ENCODE peak calls at places on chromosomes 1 and 21, in ten cellular contexts. W is heart left ventricle; X is fibroblast of lung; S is left ventricle myocardium inferior; F is effector memory CD4-positive, alpha-beta T cell; H is GM12878; K is A549; J is GM23248; P is CD8-positive, alpha-beta T cell; D is ovary. Q is an unnamed sample.

GRCh38 chr1:16124377-16125087 is 31.3 kb downstream of the EPHA2 start:
- DNase-seq in W (peak; percentile 31), X (no peak), S (no peak), F (no peak), H (no peak), K (no peak), J (no peak), P (no peak), D (no peak), Q (no peak)

GRCh38 chr1:170114916-170115315 is 30.8 kb upstream of the NTMT2 start:
- DNase-seq in W (no peak), X (peak; percentile 39), S (no peak), F (no peak), H (no peak), K (no peak), J (peak; percentile 60), P (no peak), D (no peak), Q (no peak)

GRCh38 chr1:32100359-32100758 is 7.5 kb upstream of the KPNA6 start:
- DNase-seq in W (peak; percentile 71), X (no peak), S (peak; percentile 41), F (no peak), H (no peak), K (no peak), J (peak; percentile 23), P (no peak), D (no peak), Q (no peak)

GRCh38 chr1:53337499-53337898 is 9.6 kb upstream of the LRP8 start:
- DNase-seq in W (no peak), X (no peak), S (no peak), F (no peak), H (no peak), K (no peak), J (no peak), P (no peak), D (no peak), Q (no peak)

GRCh38 chr1:229186373-229187056 is 84.4 kb upstream of the RAB4A start:
- DNase-seq in W (no peak), X (no peak), S (no peak), F (no peak), H (peak; percentile 53), K (no peak), J (no peak), P (no peak), D (no peak), Q (no peak)

GRCh38 chr1:166166701-166167394 is at the start of gene FAM78B:
- DNase-seq in W (peak; percentile 86), X (peak; percentile 57), S (peak; percentile 84), F (peak; percentile 14), H (peak; percentile 36), K (peak; percentile 79), J (peak; percentile 66), P (peak; percentile 42), D (peak; percentile 68), Q (no peak)

GRCh38 chr1:205013683-205014367 is 29.2 kb upstream of the CNTN2 start:
- DNase-seq in W (peak; percentile 42), X (no peak), S (peak; percentile 35), F (no peak), H (no peak), K (no peak), J (peak; percentile 35), P (no peak), D (peak; percentile 65), Q (no peak)

GRCh38 chr21:44711327-44712202 is at the start of gene TSPEAR:
- DNase-seq in W (no peak), X (no peak), S (no peak), F (no peak), H (no peak), K (no peak), J (no peak), P (no peak), D (no peak), Q (no peak)

GRCh38 chr1:47188901-47189785 is 693 bp downstream of the PDZK1IP1 start:
- DNase-seq in W (no peak), X (no peak), S (no peak), F (no peak), H (no peak), K (no peak), J (no peak), P (no peak), D (no peak), Q (no peak)

GRCh38 chr1:47190807-47191206 is 971 bp upstream of the PDZK1IP1 start:
- DNase-seq in W (no peak), X (no peak), S (no peak), F (no peak), H (no peak), K (no peak), J (no peak), P (no peak), D (no peak), Q (no peak)

GRCh38 chr1:47187926-47188250 is 1.9 kb downstream of the PDZK1IP1 start:
- DNase-seq in W (no peak), X (no peak), S (no peak), F (no peak), H (no peak), K (no peak), J (no peak), P (no peak), D (no peak), Q (no peak)

GRCh38 chr1:47191940-47192457 is 2.2 kb upstream of the PDZK1IP1 start:
- DNase-seq in W (no peak), X (no peak), S (no peak), F (no peak), H (no peak), K (no peak), J (no peak), P (no peak), D (no peak), Q (no peak)

DNA sequence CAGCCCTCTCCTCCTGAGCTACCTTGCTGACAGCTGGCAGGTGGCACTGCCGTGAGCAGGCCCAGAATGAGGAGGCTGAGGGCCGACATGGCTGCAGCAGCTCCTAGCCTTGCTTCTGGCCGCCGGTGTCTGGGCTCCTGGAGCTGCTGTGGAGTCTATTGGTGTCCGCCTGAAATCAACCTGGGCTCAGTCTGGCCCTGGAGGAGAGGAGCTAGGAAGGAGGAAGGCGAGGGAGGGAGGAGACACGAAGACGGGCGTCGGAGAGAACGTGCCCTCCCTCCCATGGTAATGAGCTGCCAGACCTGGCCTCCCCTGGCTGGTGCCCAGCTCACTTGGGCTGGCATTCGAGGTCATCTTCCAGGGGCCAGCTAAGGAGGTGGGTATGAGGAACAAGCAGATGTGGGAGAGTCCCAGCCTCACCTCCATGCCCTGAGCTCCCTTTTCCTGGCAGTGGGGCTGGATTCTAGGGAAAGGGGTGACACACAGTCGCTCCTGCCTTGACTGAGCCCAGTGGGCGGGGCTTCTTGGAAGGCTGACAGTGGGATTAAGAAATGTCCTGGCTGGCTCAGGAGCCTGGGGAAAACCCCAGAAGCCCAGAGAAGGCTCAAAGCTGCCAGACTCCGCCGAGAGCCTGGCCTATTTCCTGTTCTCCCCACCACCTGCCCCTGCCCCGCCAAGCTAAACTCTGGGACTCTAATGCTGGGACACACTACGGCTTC is at the start of gene PDZK1IP1:
- DNase-seq in W (peak; percentile 80), X (peak; percentile 50), S (peak; percentile 81), F (no peak), H (no peak), K (peak; percentile 55), J (peak; percentile 95), P (no peak), D (peak; percentile 40), Q (no peak)
- H3K4me3 ChIP-seq in W (no peak within 1 kb of the TSS), X (no peak within 1 kb of the TSS), S (no peak within 1 kb of the TSS), F (no peak within 1 kb of the TSS), H (no peak within 1 kb of the TSS), K (no peak within 1 kb of the TSS), J (no peak within 1 kb of the TSS), P (no peak within 1 kb of the TSS), D (no peak within 1 kb of the TSS), Q (no peak within 1 kb of the TSS)

GRCh38 chr1:37112427-37112826 is 78.1 kb upstream of the GRIK3 start:
- DNase-seq in W (no peak), X (no peak), S (no peak), F (no peak), H (no peak), K (no peak), J (no peak), P (no peak), D (no peak), Q (no peak)

GRCh38 chr1:37102656-37103382 is 68.5 kb upstream of the GRIK3 start:
- DNase-seq in W (no peak), X (no peak), S (no peak), F (no peak), H (no peak), K (no peak), J (no peak), P (no peak), D (no peak), Q (no peak)

GRCh38 chr1:37113285-37113684 is 79.0 kb upstream of the GRIK3 start:
- DNase-seq in W (no peak), X (no peak), S (no peak), F (no peak), H (no peak), K (no peak), J (no peak), P (no peak), D (no peak), Q (no peak)

GRCh38 chr1:37107153-37107552 is 72.8 kb upstream of the GRIK3 start:
- DNase-seq in W (no peak), X (no peak), S (no peak), F (no peak), H (no peak), K (no peak), J (no peak), P (no peak), D (no peak), Q (no peak)

DNA sequence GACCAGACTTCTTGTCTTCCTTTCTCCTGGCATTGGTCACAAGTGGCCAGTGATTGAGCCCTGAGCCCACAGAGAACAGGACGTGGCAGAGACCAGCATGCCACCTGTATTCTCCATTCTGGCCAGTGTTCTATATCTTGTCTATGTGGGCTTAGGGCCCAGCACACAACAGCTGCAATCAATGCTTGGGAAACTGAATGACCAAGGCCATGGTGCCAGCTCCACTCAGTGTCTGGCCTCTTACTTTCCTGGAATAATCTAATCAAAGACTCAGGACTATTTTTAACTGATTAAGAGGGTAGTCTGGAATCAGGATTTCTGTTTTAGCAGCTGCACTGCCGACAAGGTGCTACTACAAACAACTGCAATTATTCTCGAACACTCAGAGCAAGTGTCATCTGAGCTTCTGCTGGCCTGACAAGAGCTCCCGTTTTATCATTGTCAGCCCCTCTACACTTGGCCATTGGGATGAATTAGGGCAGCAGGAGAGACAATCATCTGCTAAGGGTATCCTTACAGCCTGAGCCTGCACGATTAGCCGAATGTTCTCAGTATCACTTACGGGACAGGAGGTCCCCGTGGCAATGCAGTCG is 74.4 kb upstream of the GRIK3 start:
- DNase-seq in W (no peak), X (no peak), S (no peak), F (no peak), H (no peak), K (no peak), J (no peak), P (no peak), D (no peak), Q (no peak)
- H3K27ac ChIP-seq in W (no peak overlapping the region), X (no peak overlapping the region), S (no peak overlapping the region), F (no peak overlapping the region), H (no peak overlapping the region), K (no peak overlapping the region), J (no peak overlapping the region), P (no peak overlapping the region), D (no peak overlapping the region), Q (no peak overlapping the region)

GRCh38 chr1:152876827-152877226 is 1.3 kb upstream of the SMCP start:
- DNase-seq in W (no peak), X (no peak), S (no peak), F (no peak), H (no peak), K (no peak), J (no peak), P (no peak), D (no peak), Q (no peak)

GRCh38 chr1:152880316-152880715 is 2.2 kb downstream of the SMCP start:
- DNase-seq in W (no peak), X (no peak), S (no peak), F (no peak), H (no peak), K (no peak), J (no peak), P (no peak), D (no peak), Q (no peak)

GRCh38 chr1:152880907-152881306 is 2.8 kb downstream of the SMCP start:
- DNase-seq in W (no peak), X (no peak), S (no peak), F (no peak), H (peak; percentile 62), K (no peak), J (no peak), P (no peak), D (no peak), Q (no peak)

GRCh38 chr1:152879559-152880198 is 1.6 kb downstream of the SMCP start:
- DNase-seq in W (no peak), X (no peak), S (no peak), F (no peak), H (no peak), K (no peak), J (no peak), P (no peak), D (no peak), Q (no peak)

DNA sequence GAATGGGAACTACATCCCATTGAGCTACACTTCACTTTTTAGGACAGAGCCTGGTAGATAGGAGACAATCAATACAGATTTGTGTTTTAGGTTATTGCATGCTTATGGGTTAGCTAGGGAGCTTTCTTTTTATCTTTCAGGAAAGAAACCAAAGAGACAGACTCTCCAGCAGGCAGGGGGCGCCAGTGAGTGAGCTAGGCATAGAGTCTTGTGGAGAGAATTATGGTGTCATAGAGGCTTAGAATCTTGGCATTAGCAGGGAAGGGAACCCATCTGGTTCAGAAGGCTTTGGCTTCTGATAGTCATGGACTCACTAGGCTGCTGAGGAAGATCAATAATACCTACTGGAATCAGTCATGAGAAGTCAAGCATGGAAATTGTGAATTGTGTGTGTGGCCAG is at the start of gene SMCP:
- DNase-seq in W (no peak), X (no peak), S (no peak), F (no peak), H (no peak), K (peak; percentile 9), J (peak; percentile 12), P (no peak), D (no peak), Q (peak; percentile 22)
- H3K4me1 ChIP-seq in W (no peaks in the 10 kb centered on the region), X (peaks cover 2% of the 10 kb centered on the region), S (no peaks in the 10 kb centered on the region), F (no peaks in the 10 kb centered on the region), H (peaks cover 20% of the 10 kb centered on the region), K (no peaks in the 10 kb centered on the region), J (peaks cover 9% of the 10 kb centered on the region), P (no peaks in the 10 kb centered on the region), D (peaks cover 1% of the 10 kb centered on the region), Q (no peaks in the 10 kb centered on the region)

DNA sequence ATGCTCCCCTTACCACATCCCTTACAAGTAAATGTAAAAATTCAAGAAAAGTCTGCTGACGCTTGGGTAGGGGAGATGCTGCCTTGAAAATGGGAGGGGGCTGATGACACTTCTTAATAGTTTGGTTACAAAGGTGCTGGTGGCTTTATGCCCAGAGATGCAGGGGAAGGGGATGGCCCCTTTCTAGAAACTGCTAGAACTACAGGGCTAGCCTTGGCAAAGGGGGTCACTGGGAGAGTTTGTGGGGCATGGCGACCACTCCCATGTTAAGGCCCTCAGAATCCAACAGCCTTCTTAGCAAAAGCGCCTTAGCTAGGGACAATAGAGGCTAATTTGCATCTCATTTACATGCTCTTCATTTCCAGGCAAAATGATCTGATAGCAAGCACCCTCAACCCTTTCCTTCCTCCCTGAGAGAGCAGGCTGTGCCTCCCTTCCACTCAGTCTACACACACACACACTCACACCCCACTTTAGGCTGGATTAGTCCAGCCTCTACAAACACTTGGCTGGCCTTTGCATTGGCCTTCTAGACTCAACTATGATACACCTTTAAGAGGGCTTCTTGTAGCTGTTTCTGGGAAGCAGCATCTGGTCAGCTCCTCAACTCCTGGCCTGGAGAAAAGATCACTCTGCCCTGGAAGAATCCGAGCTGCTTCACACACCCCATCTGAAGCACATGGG is 1.8 kb downstream of the SEMA6C start:
- DNase-seq in W (no peak), X (no peak), S (no peak), F (no peak), H (no peak), K (no peak), J (peak; percentile 35), P (no peak), D (peak; percentile 21), Q (no peak)
- H3K4me3 ChIP-seq in W (peak overlapping the region; percentile 85), X (no peak overlapping the region), S (peak overlapping the region; percentile 90), F (no peak overlapping the region), H (no peak overlapping the region), K (no peak overlapping the region), J (no peak overlapping the region), P (no peak overlapping the region), D (peak overlapping the region; percentile 45), Q (no peak overlapping the region)

Q was measured in iPS DF 6.9.